ENCODE peak calls at places on chromosome 18, in five cellular contexts. X is right atrium auricular region, D is fibroblast of lung, L is hepatocyte, C is cardiac muscle cell. P is an unnamed sample.

GRCh38 chr18:5890606-5891360 is 4.5 kb downstream of the TMEM200C start:
- DNase-seq in C (peak; percentile 34), X (no peak), L (peak; percentile 78), D (no peak), P (no peak)

GRCh38 chr18:59919026-59919425 is 19.2 kb downstream of the PMAIP1 start:
- DNase-seq in C (no peak), D (no peak), X (no peak), L (no peak), P (no peak)

GRCh38 chr18:63213331-63213900 is 106.2 kb downstream of the BCL2 start:
- DNase-seq in D (peak; percentile 28), C (peak; percentile 62), L (no peak), X (no peak), P (no peak)

GRCh38 chr18:3246636-3247242 is 862 bp upstream of the MYL12A start:
- DNase-seq in L (no peak), D (no peak), C (peak; percentile 43), X (no peak), P (peak; percentile 31)

GRCh38 chr18:55839350-55839749 is 251.4 kb upstream of the TCF4 start:
- DNase-seq in C (peak; percentile 65), D (peak; percentile 68), L (no peak), X (no peak), P (no peak)

GRCh38 chr18:8858888-8859511 is 153.6 kb downstream of the MTCL1 start:
- DNase-seq in X (no peak), L (peak; percentile 56), C (peak; percentile 97), D (peak; percentile 99), P (no peak)

GRCh38 chr18:46718501-46719341 is 38.1 kb downstream of the ST8SIA5 start:
- DNase-seq in X (no peak), L (no peak), D (peak; percentile 68), C (peak; percentile 22), P (no peak)

GRCh38 chr18:60978338-60978737 is 354.9 kb upstream of the CDH20 start:
- DNase-seq in L (peak; percentile 5), C (peak; percentile 69), D (peak; percentile 88), X (no peak), P (no peak)

GRCh38 chr18:68564961-68565360 is 149.9 kb downstream of the TMX3 start:
- DNase-seq in L (no peak), C (peak; percentile 37), X (no peak), D (no peak), P (no peak)

GRCh38 chr18:69790649-69791048 is 157.0 kb downstream of the CD226 start:
- DNase-seq in D (no peak), C (no peak), X (no peak), L (no peak), P (no peak)

DNA sequence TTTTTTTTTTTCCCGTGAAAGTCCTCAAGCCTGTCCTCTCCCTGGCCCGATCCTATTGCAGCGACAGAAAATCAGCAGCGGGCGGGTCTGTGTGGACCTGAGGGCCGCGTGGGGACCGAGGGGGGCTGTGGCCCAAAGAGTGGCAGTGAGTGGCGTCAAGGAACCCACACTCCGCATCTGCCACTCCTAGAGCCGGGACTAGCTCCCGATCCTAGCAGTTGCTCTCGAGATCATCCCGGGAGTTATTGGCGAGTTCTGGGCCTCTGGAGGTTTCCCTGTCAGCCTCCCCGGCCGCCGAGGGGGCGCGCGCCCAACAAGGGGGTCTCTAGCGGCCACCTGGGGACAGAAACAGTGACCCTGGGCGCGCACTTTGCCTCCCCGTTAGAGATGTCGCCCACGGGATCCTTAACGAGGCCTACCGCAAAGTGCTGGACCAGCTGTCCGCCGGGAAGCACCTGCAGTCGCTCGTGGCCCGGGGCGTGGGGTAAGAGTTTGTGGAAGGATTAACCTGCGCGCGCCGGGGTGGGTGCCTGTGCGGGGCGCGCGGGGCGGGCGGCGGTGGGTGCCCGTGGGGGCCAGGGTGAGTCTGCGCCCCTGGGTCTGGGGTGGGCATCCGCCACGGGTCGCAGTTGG is 3.3 kb downstream of the ADCYAP1 start:
- DNase-seq in C (no peak), D (no peak), L (no peak), X (no peak), P (no peak)
- H3K27me3 ChIP-seq in C (peaks cover 100% of the 10 kb centered on the region), D (peaks cover 69% of the 10 kb centered on the region), L (peaks cover 98% of the 10 kb centered on the region), X (peaks cover 25% of the 10 kb centered on the region), P (no peaks in the 10 kb centered on the region)

GRCh38 chr18:13267517-13267916 is 49.0 kb downstream of the LDLRAD4 start:
- DNase-seq in L (no peak), C (no peak), D (no peak), X (peak; percentile 57), P (no peak)
- H3K4me1 ChIP-seq in L (peaks cover 38% of the 10 kb centered on the region), C (peaks cover 36% of the 10 kb centered on the region), D (no peaks in the 10 kb centered on the region), X (no peaks in the 10 kb centered on the region), P (no peaks in the 10 kb centered on the region)

GRCh38 chr18:10015941-10016819 is 102.4 kb downstream of the VAPA start:
- DNase-seq in D (peak; percentile 90), X (no peak), C (peak; percentile 98), L (peak; percentile 63), P (peak; percentile 13)

GRCh38 chr18:10020176-10020575 is 106.4 kb downstream of the VAPA start:
- DNase-seq in L (no peak), C (peak; percentile 46), X (peak; percentile 43), D (no peak), P (no peak)

GRCh38 chr18:10015288-10015701 is 101.5 kb downstream of the VAPA start:
- DNase-seq in L (peak; percentile 26), C (peak; percentile 66), X (peak; percentile 75), D (no peak), P (no peak)

GRCh38 chr18:10013621-10014543 is 100.1 kb downstream of the VAPA start:
- DNase-seq in L (no peak), X (no peak), C (no peak), D (no peak), P (no peak)

GRCh38 chr18:10017048-10017447 is 103.2 kb downstream of the VAPA start:
- DNase-seq in C (no peak), X (no peak), D (no peak), L (no peak), P (no peak)
- TF ChIP-seq CTCF in C (no peak), X (no peak), D (no peak), L (no peak), P (no peak)

GRCh38 chr18:79427368-79428225 is 31.9 kb downstream of the NFATC1 start:
- DNase-seq in D (no peak), X (no peak), L (no peak), C (no peak), P (no peak)
- H3K27me3 ChIP-seq in D (no peaks in the 10 kb centered on the region), X (no peaks in the 10 kb centered on the region), L (no peaks in the 10 kb centered on the region), C (no peaks in the 10 kb centered on the region), P (no peaks in the 10 kb centered on the region)

GRCh38 chr18:73831688-73832087 is 315.9 kb downstream of the FBXO15 start:
- DNase-seq in L (no peak), C (no peak), D (no peak), X (no peak), P (no peak)
- H3K4me1 ChIP-seq in L (no peaks in the 10 kb centered on the region), C (no peaks in the 10 kb centered on the region), D (no peaks in the 10 kb centered on the region), X (no peaks in the 10 kb centered on the region), P (no peaks in the 10 kb centered on the region)

GRCh38 chr18:51028201-51028805 is 1.7 kb upstream of the SMAD4 start:
- DNase-seq in X (no peak), C (peak; percentile 22), L (no peak), D (peak; percentile 29), P (peak; percentile 51)
- TF ChIP-seq CTCF in X (no peak), C (no peak), L (no peak), D (no peak), P (no peak)

DNA sequence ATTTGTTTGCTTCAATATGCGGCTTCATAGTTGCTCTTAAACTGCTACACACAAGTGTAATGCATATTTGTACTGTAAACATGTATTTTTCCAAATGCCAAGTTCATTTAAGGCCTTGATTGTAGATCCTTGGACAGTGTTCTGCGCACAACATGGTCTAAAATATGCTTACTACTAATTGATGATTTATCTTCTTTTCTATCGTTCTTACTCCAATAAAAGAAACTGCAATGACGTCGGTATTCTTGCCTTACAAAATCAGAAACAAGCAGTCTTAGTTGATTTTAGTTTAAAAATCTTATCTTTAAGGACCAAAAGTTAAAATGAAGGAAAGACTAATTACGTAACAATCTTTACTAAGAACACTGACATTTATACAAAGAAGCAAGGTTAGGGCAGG is 224.3 kb upstream of the SMAD7 start:
- DNase-seq in L (no peak), C (no peak), D (no peak), X (no peak), P (no peak)
- H3K27me3 ChIP-seq in L (no peaks in the 10 kb centered on the region), C (no peaks in the 10 kb centered on the region), D (no peaks in the 10 kb centered on the region), X (no peaks in the 10 kb centered on the region), P (no peaks in the 10 kb centered on the region)

DNA sequence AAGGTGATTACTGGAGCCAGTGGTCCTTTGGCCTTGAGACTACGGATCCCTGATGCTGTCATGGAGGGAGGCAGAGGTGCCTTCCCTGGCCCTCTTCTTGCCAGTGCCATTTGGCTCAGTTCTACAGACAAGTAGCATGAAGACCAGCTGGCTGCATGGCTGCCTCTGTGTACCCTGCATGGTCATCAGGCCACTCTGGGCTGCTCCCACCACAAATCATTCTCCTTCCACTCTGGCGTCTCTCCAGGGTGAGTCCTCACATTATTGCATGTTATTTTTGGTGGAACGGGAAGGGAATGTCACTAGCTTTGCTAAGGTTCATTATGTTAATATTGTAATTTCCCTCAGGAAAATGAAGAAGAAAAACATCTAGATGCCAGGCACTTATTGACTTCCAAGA is 229.8 kb downstream of the VAPA start:
- DNase-seq in C (no peak), X (peak; percentile 57), D (no peak), L (no peak), P (no peak)
- H3K4me1 ChIP-seq in C (peaks cover 15% of the 10 kb centered on the region), X (no peaks in the 10 kb centered on the region), D (peaks cover 9% of the 10 kb centered on the region), L (peaks cover 39% of the 10 kb centered on the region), P (peaks cover 26% of the 10 kb centered on the region)